ENCODE peak calls at places on chromosomes 16 and 17, in four cellular contexts. H is tibial artery, R is body of pancreas, M is tibial nerve. D is an unnamed sample.
A peak's percentile ranks its signal among the peaks of the same experiment; 100 is the strongest.

GRCh38 chr17:51640108-51640622 is 379.8 kb downstream of the UTP18 start:
- DNase-seq in H (no peak), R (no peak), M (no peak), D (no peak)

GRCh38 chr16:5621826-5622225 is 524.2 kb upstream of the EEF2KMT start:
- DNase-seq in H (no peak), R (peak; percentile 11), M (peak; percentile 7), D (no peak)

GRCh38 chr16:1918312-1918889 is at the start of gene HS3ST6:
- DNase-seq in H (no peak), R (no peak), M (no peak), D (no peak)

GRCh38 chr16:21684199-21684598 is 20.4 kb downstream of the OTOA start:
- DNase-seq in H (no peak), R (peak; percentile 20), M (no peak), D (no peak)

GRCh38 chr16:79618712-79619050 is 18.1 kb upstream of the MAF start:
- DNase-seq in H (no peak), R (no peak), M (no peak), D (peak; percentile 2)

GRCh38 chr16:79981814-79982213 is 381.3 kb upstream of the MAF start:
- DNase-seq in H (no peak), R (no peak), M (no peak), D (no peak)

GRCh38 chr16:7086842-7087616 is 245.6 kb upstream of the RBFOX1 start:
- DNase-seq in H (no peak), R (peak; percentile 11), M (no peak), D (no peak)

GRCh38 chr17:67054608-67055007 is 10.3 kb downstream of the CACNG1 start:
- DNase-seq in H (no peak), R (no peak), M (no peak), D (peak; percentile 5)

GRCh38 chr16:17607624-17608023 is 136.9 kb upstream of the XYLT1 start:
- DNase-seq in H (no peak), R (no peak), M (no peak), D (no peak)

DNA sequence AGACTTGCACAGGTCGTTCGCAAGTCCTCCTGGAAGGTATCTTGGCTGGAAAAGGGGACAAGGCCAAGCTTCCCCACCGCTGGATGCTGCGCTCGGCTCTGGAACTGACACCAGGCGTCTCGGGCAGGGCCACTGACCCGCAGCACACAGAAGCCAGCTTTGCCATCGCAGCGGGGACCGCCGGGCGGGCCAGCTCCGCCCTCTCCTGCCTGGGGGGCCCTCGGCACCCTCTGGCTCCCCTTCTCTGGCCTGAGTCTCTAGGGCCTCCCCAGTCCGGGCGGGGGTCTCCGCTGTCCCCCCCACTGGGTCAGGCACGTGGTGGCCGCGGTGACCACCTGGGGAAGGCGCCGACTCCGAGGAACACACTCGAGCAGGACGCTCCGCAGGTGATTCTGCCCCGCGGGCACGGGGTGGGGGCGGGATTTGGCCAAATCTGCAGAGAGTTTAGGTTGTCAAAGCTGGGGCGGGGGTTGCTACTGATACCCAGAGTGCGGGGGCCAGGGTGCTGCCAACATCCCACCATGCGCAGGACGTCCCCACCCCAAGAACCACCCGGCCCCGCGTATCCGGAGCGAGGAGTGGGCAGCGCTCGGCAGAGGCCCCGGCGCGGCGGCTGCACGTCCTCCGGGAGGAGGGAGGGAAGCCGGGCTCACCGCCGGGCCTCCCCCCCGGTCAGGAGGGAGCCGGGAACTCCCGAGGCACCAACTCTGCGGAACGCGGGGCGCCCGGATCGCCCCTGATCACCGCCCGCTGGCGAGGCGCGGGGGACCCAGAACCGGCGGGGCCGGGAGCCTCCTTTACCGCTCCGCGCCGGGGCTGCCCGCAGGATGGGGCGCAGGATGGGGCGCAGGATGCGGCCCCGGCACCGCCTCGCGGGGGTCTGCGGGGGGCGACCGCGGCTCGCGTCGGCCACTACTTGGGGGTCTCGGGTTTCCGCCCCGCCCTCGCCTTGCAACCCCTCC is 750 bp upstream of the METRNL start:
- DNase-seq in H (no peak), R (peak; percentile 33), M (no peak), D (no peak)
- H3K4me1 ChIP-seq in H (no peaks in the 10 kb centered on the region), R (peaks cover 36% of the 10 kb centered on the region), M (peaks cover 34% of the 10 kb centered on the region), D (no peaks in the 10 kb centered on the region)

GRCh38 chr17:77345260-77345910 is 204.6 kb downstream of the SEC14L1 start:
- DNase-seq in H (peak; percentile 77), R (no peak), M (no peak), D (peak; percentile 57)
- H3K4me1 ChIP-seq in H (no peaks in the 10 kb centered on the region), R (peaks cover 7% of the 10 kb centered on the region), M (no peaks in the 10 kb centered on the region), D (peaks cover 13% of the 10 kb centered on the region)

GRCh38 chr17:76714336-76714735 is 3.6 kb upstream of the MXRA7 start:
- DNase-seq in H (peak; percentile 49), R (no peak), M (no peak), D (no peak)

GRCh38 chr17:76716834-76717205 is 6.1 kb upstream of the MXRA7 start:
- DNase-seq in H (peak; percentile 39), R (no peak), M (no peak), D (no peak)

GRCh38 chr17:76716146-76716833 is 5.5 kb upstream of the MXRA7 start:
- DNase-seq in H (peak; percentile 77), R (no peak), M (peak; percentile 53), D (peak; percentile 95)

GRCh38 chr17:76714822-76715461 is 4.2 kb upstream of the MXRA7 start:
- DNase-seq in H (peak; percentile 82), R (peak; percentile 80), M (peak; percentile 89), D (peak; percentile 84)

GRCh38 chr17:76715462-76715830 is 4.7 kb upstream of the MXRA7 start:
- DNase-seq in H (peak; percentile 35), R (no peak), M (no peak), D (no peak)
- H3K4me1 ChIP-seq in H (peaks cover 5% of the 10 kb centered on the region), R (peaks cover 23% of the 10 kb centered on the region), M (peaks cover 16% of the 10 kb centered on the region), D (no peaks in the 10 kb centered on the region)

GRCh38 chr17:40106089-40106759 is 5.8 kb upstream of the NR1D1 start:
- DNase-seq in H (no peak), R (no peak), M (no peak), D (no peak)

GRCh38 chr17:40103742-40104095 is 3.3 kb upstream of the NR1D1 start:
- DNase-seq in H (no peak), R (no peak), M (no peak), D (no peak)

GRCh38 chr17:40103082-40103741 is 2.8 kb upstream of the NR1D1 start:
- DNase-seq in H (no peak), R (no peak), M (no peak), D (no peak)

GRCh38 chr17:40106760-40107265 is 6.4 kb upstream of the NR1D1 start:
- DNase-seq in H (no peak), R (no peak), M (peak; percentile 22), D (no peak)

DNA sequence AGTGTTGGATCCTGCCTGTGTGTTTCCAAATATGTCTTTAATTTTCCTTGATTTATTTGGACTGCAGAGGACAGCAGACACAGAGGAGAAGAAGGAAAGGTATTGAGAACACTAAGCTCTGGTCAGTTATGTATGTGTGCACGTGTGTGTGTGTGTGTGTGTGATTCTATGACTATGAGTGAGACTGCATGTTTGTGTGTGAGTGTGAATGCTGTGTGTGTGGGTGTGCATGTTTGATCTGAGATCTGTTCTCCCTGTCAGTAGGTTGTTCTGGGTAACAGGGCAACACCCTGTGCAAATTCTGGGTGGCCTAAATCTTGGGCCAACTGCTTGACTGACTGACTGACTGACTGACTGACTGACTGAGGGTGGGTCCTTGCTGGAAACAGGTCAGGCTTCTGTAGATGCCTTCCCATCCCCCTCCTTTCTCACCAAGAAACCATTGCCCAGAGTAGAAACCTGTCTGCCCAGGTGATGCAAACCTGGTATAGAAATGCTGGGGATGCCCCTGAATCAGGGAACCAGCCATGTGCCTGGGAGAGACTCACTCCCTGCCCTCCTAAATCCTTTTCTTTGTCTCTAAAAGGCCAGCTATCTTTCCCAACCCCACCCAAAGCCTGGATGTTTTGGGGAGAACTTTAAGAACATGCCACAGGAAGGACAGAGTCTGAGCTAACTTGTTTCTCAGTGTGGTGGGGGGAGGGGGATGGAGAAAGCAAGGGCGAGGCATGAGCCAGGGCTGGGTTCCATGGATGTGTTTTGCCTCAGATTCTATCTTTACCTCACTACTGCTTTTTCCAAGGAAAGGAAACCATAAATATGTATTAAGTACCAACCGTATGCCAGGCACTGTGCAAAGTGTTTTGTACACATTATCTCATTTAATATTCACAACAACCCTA is 4.4 kb upstream of the NR1D1 start:
- DNase-seq in H (no peak), R (no peak), M (peak; percentile 34), D (no peak)
- H3K4me1 ChIP-seq in H (peaks cover 8% of the 10 kb centered on the region), R (peaks cover 70% of the 10 kb centered on the region), M (peaks cover 90% of the 10 kb centered on the region), D (no peaks in the 10 kb centered on the region)

GRCh38 chr16:88700322-88700635 is 5.9 kb downstream of the RNF166 start:
- DNase-seq in H (no peak), R (no peak), M (no peak), D (no peak)
- H3K4me1 ChIP-seq in H (no peaks in the 10 kb centered on the region), R (peaks cover 20% of the 10 kb centered on the region), M (peaks cover 13% of the 10 kb centered on the region), D (no peaks in the 10 kb centered on the region)

DNA sequence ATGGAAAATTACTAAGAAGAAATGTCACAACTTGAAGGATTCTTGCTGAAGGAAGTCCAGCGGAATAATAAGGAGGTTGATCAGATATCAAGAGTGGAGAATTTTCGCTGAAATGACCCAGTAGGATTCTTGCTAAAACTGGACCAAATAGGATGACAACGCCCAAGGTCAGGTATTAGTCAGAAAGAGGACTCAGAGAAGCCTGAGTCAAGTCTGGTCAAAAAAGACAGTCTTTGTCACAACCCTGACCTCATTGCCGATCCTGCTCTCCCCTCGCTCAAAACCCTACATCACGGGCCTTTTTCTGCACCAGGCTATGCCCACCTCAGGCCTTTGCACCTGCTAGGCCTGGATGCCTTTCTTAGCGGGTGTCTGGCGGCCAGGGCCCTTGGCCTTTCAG is 36.8 kb downstream of the MMD start:
- DNase-seq in H (no peak), R (no peak), M (no peak), D (no peak)
- H3K4me1 ChIP-seq in H (no peaks in the 10 kb centered on the region), R (no peaks in the 10 kb centered on the region), M (no peaks in the 10 kb centered on the region), D (peaks cover 23% of the 10 kb centered on the region)

GRCh38 chr16:81443688-81444447 is 740 bp upstream of the CMIP start:
- DNase-seq in H (peak; percentile 76), R (peak; percentile 39), M (no peak), D (no peak)

GRCh38 chr16:81445926-81446317 is 1.3 kb downstream of the CMIP start:
- DNase-seq in H (no peak), R (peak; percentile 42), M (no peak), D (no peak)

GRCh38 chr16:81444448-81445121 is at the start of gene CMIP:
- DNase-seq in H (peak; percentile 89), R (peak; percentile 88), M (peak; percentile 57), D (peak; percentile 83)

GRCh38 chr16:81446318-81447275 is 2.0 kb downstream of the CMIP start:
- DNase-seq in H (no peak), R (peak; percentile 76), M (no peak), D (no peak)

GRCh38 chr16:81445143-81445922 is 725 bp downstream of the CMIP start:
- DNase-seq in H (no peak), R (peak; percentile 62), M (no peak), D (no peak)
- H3K4me1 ChIP-seq in H (no peaks in the 10 kb centered on the region), R (peaks cover 43% of the 10 kb centered on the region), M (peaks cover 23% of the 10 kb centered on the region), D (peaks cover 45% of the 10 kb centered on the region)

GRCh38 chr16:89097528-89097846 is 3.8 kb downstream of the ACSF3 start:
- DNase-seq in H (no peak), R (no peak), M (no peak), D (no peak)
- H3K4me1 ChIP-seq in H (peaks cover 4% of the 10 kb centered on the region), R (peaks cover 50% of the 10 kb centered on the region), M (peaks cover 13% of the 10 kb centered on the region), D (no peaks in the 10 kb centered on the region)

DNA sequence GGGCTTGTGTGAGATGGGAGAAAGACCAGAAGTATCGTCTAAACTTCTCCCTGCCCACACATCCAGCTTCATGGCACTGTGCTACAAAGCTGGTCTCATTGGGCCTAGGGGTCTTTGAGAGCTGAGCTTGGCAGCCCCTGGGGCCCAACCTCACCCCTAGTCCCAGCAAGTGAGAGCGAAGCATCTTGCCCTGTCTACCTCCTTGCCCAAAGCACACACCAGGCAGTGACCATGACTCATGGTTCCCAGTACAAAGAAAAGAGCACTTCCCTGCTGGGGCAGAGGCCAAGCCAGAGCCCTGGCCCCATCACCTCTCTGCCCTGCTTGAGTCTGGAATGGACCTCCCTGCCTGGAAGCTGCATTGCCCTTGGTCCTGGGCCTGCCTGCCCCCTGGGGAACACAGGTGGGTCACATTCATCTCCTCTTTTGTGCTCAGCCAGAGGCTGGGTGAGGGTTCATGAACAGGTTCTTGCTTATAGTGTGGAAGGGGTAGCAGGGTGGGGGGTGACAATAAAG is 1.2 kb downstream of the SLC16A5 start:
- DNase-seq in H (no peak), R (no peak), M (no peak), D (no peak)
- H3K4me1 ChIP-seq in H (no peaks in the 10 kb centered on the region), R (peaks cover 55% of the 10 kb centered on the region), M (peaks cover 38% of the 10 kb centered on the region), D (peaks cover 5% of the 10 kb centered on the region)